ENCODE peak calls at places on chromosome 9, in ten cellular contexts. E is sigmoid colon; A is CD4-positive, CD25-positive, alpha-beta regulatory T cell; L is heart left ventricle; H is uterus; B is lung; G is stomach; M is tibial artery; Q is iPS DF 6.9; D is GM23248. P is an unnamed sample. For H3K4me1, the result is how much of the 10 kb centered on the place peaks cover.

GRCh38 chr9:68793605-68794343 is 88.7 kb downstream of the PIP5K1B start:
- DNase-seq in E (no peak), A (peak), L (no peak), H (no peak), B (no peak), G (no peak), M (no peak), Q (no peak), D (no peak), P (no peak)

GRCh38 chr9:124299519-124300090 is 41.9 kb downstream of the NEK6 start:
- DNase-seq in E (no peak), A (no peak), L (no peak), H (no peak), B (no peak), G (no peak), M (no peak), Q (no peak), D (no peak), P (no peak)

GRCh38 chr9:112554516-112554915 is 67.9 kb downstream of the KIAA1958 start:
- DNase-seq in E (no peak), A (no peak), L (no peak), H (no peak), B (no peak), G (no peak), M (no peak), Q (no peak), D (peak), P (no peak)

GRCh38 chr9:130447193-130447816 is 2.5 kb downstream of the ASS1 start:
- DNase-seq in E (no peak), A (no peak), L (no peak), H (no peak), B (no peak), G (no peak), M (no peak), Q (no peak), D (no peak), P (no peak)

GRCh38 chr9:6630502-6631206 is 14.9 kb downstream of the GLDC start:
- DNase-seq in E (no peak), A (no peak), L (no peak), H (no peak), B (no peak), G (no peak), M (no peak), Q (no peak), D (no peak), P (no peak)

GRCh38 chr9:1083325-1083913 is 33.3 kb downstream of the DMRT2 start:
- DNase-seq in E (no peak), A (no peak), L (peak), H (peak), B (peak), G (no peak), M (no peak), Q (no peak), D (peak), P (no peak)

GRCh38 chr9:115594551-115594950 is 476.6 kb upstream of the TNC start:
- DNase-seq in E (no peak), A (no peak), L (no peak), H (no peak), B (no peak), G (no peak), M (no peak), Q (no peak), D (peak), P (no peak)

GRCh38 chr9:75855509-75855908 is 35.0 kb upstream of the PCSK5 start:
- DNase-seq in E (no peak), A (no peak), L (no peak), H (no peak), B (no peak), G (no peak), M (no peak), Q (no peak), D (peak), P (peak)

GRCh38 chr9:91177661-91178280 is 183.9 kb downstream of the AUH start:
- DNase-seq in E (no peak), A (no peak), L (no peak), H (no peak), B (peak), G (peak), M (peak), Q (no peak), D (peak), P (no peak)

GRCh38 chr9:108813951-108814601 is 41.7 kb downstream of the ACTL7B start:
- DNase-seq in E (no peak), A (no peak), L (no peak), H (no peak), B (no peak), G (no peak), M (no peak), Q (no peak), D (peak), P (peak)

GRCh38 chr9:86246752-86247161 is 12.7 kb downstream of the C9orf153 start:
- DNase-seq in E (no peak), A (no peak), L (peak), H (no peak), B (no peak), G (no peak), M (no peak), Q (peak), D (no peak), P (no peak)

GRCh38 chr9:115090486-115090885 is 27.5 kb downstream of the TNC start:
- DNase-seq in E (no peak), A (no peak), L (no peak), H (no peak), B (no peak), G (no peak), M (no peak), Q (no peak), D (no peak), P (no peak)

GRCh38 chr9:127742435-127743088 is 7.5 kb upstream of the TOR2A start:
- DNase-seq in E (peak), A (no peak), L (no peak), H (peak), B (no peak), G (peak), M (no peak), Q (peak), D (peak), P (peak)

GRCh38 chr9:20989923-20990341 is 41.5 kb downstream of the HACD4 start:
- DNase-seq in E (peak), A (no peak), L (peak), H (no peak), B (peak), G (no peak), M (peak), Q (no peak), D (no peak), P (no peak)

GRCh38 chr9:112174223-112174964 is 703 bp downstream of the SUSD1 start:
- DNase-seq in E (no peak), A (peak), L (peak), H (peak), B (peak), G (peak), M (peak), Q (no peak), D (peak), P (no peak)

GRCh38 chr9:75823136-75823535 is 67.3 kb upstream of the PCSK5 start:
- DNase-seq in E (no peak), A (no peak), L (no peak), H (no peak), B (no peak), G (no peak), M (no peak), Q (no peak), D (no peak), P (no peak)

GRCh38 chr9:25048098-25048497 is 502.4 kb upstream of the IZUMO3 start:
- DNase-seq in E (no peak), A (no peak), L (no peak), H (no peak), B (no peak), G (no peak), M (no peak), Q (no peak), D (peak), P (no peak)

GRCh38 chr9:134611046-134611445 is 30.6 kb upstream of the COL5A1 start:
- DNase-seq in E (no peak), A (no peak), L (no peak), H (no peak), B (no peak), G (no peak), M (no peak), Q (no peak), D (no peak), P (no peak)

DNA sequence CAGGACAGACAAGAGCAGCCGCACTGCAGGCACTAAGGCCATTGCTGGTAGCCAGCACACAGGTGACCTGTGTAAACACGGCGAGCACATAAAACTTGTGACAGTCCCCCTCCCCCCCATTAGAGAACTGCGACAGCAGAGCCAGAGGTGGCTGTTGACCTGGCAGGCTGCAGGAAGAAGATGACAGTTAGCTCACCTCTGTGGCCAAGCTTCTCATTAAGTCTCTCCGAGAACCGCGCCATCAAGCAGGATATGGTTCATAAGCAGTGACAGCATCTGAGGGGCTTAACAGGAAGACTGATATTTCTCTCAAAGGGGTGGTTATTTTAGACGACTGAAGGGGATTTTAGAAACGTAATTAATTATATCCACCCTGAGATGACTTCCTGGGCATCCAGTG is 5.2 kb downstream of the SURF4 start:
- DNase-seq in E (no peak), A (peak), L (no peak), H (no peak), B (no peak), G (no peak), M (no peak), Q (no peak), D (no peak), P (no peak)
- H3K4me1 ChIP-seq in E (half or more), A (half or more), L (half or more), H (half or more), B (under half), G (half or more), M (half or more), Q (under half), D (half or more), P (under half)

GRCh38 chr9:36995927-36996471 is 38.1 kb downstream of the PAX5 start:
- DNase-seq in E (no peak), A (peak), L (peak), H (no peak), B (no peak), G (peak), M (no peak), Q (peak), D (peak), P (peak)
- H3K4me3 ChIP-seq in E (no peak), A (no peak), L (no peak), H (no peak), B (no peak), G (peak), M (no peak), Q (no peak), D (no peak), P (no peak)

GRCh38 chr9:89408628-89409101 is 89.2 kb downstream of the SEMA4D start:
- DNase-seq in E (peak), A (peak), L (no peak), H (no peak), B (no peak), G (no peak), M (no peak), Q (no peak), D (no peak), P (no peak)

GRCh38 chr9:89404074-89404473 is 85.8 kb downstream of the SECISBP2 start:
- DNase-seq in E (no peak), A (no peak), L (no peak), H (no peak), B (no peak), G (no peak), M (no peak), Q (no peak), D (no peak), P (no peak)

GRCh38 chr9:89407070-89407469 is 88.8 kb downstream of the SECISBP2 start:
- DNase-seq in E (no peak), A (no peak), L (no peak), H (no peak), B (no peak), G (no peak), M (no peak), Q (no peak), D (no peak), P (no peak)

GRCh38 chr9:89402695-89403427 is 84.6 kb downstream of the SECISBP2 start:
- DNase-seq in E (no peak), A (no peak), L (no peak), H (no peak), B (no peak), G (no peak), M (no peak), Q (no peak), D (no peak), P (no peak)

GRCh38 chr9:89405832-89406231 is 87.5 kb downstream of the SECISBP2 start:
- DNase-seq in E (no peak), A (no peak), L (peak), H (no peak), B (no peak), G (no peak), M (no peak), Q (no peak), D (no peak), P (no peak)
- H3K4me1 ChIP-seq in E (under half), A (half or more), L (half or more), H (under half), B (under half), G (under half), M (under half), Q (under half), D (under half), P (under half)

GRCh38 chr9:132144708-132145365 is 17.0 kb upstream of the NTNG2 start:
- DNase-seq in E (no peak), A (no peak), L (no peak), H (no peak), B (no peak), G (no peak), M (no peak), Q (no peak), D (peak), P (no peak)
- H3K4me3 ChIP-seq in E (no peak), A (no peak), L (no peak), H (no peak), B (no peak), G (no peak), M (no peak), Q (no peak), D (no peak), P (no peak)

GRCh38 chr9:125841444-125841843 is 94.3 kb downstream of the PBX3 start:
- DNase-seq in E (no peak), A (no peak), L (no peak), H (no peak), B (no peak), G (no peak), M (no peak), Q (no peak), D (no peak), P (no peak)
- H3K4me1 ChIP-seq in E (half or more), A (under half), L (under half), H (under half), B (under half), G (under half), M (under half), Q (under half), D (under half), P (under half)

GRCh38 chr9:83219154-83219923 is 156.4 kb upstream of the RASEF start:
- DNase-seq in E (peak), A (no peak), L (peak), H (peak), B (peak), G (peak), M (no peak), Q (no peak), D (peak), P (peak)

GRCh38 chr9:83218411-83219090 is 155.6 kb upstream of the RASEF start:
- DNase-seq in E (no peak), A (no peak), L (no peak), H (no peak), B (no peak), G (no peak), M (no peak), Q (no peak), D (no peak), P (no peak)

GRCh38 chr9:83220737-83221136 is 157.8 kb upstream of the RASEF start:
- DNase-seq in E (no peak), A (no peak), L (no peak), H (no peak), B (no peak), G (peak), M (no peak), Q (no peak), D (peak), P (no peak)

DNA sequence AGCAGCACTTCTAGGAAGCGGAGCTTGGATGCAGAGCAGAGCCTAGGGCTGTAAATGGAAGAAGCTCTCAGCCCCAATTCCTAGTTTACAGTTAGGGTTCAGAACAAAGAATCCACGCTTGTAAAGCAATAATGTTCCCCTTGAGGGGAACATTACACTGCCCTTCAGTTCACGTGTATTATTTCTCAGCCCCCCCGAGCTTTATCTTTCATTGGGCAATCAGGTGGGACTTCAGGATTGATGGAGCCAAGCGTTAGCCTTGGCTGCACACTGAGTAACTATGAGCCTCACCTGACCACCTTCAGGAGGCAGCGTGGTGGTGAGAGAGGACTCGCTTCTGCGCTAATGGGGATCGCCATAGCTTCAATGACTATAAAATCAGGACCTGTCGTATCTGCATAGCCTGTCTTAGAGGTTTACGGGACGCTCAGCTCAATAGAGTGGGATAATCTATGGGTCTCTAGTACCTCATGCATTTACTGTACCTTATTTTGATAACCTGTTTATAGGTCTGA is 157.0 kb upstream of the RASEF start:
- DNase-seq in E (no peak), A (no peak), L (no peak), H (no peak), B (no peak), G (no peak), M (no peak), Q (no peak), D (no peak), P (no peak)
- H3K4me3 ChIP-seq in E (peak), A (no peak), L (peak), H (peak), B (peak), G (peak), M (peak), Q (peak), D (peak), P (no peak)